ENCODE peak calls at places on chromosomes 4 and X, in four cellular contexts. D is CD8-positive, alpha-beta T cell; A is fibroblast of mammary gland; U is tibial nerve. S is an unnamed sample.

GRCh38 chr4:180861651-180862050 is 1381.6 kb upstream of the TENM3 start:
- DNase-seq in D (no peak), A (no peak), U (no peak), S (no peak)

GRCh38 chr4:74157116-74157742 is 689 bp upstream of the MTHFD2L start:
- DNase-seq in U (no peak), A (peak; percentile 70), D (no peak), S (no peak)

GRCh38 chrX:97705936-97706335 is 822.2 kb downstream of the RPA4 start:
- DNase-seq in U (no peak), D (no peak), A (no peak), S (no peak)

GRCh38 chr4:165873298-165874071 is 448 bp downstream of the TLL1 start:
- DNase-seq in A (peak; percentile 16), U (no peak), D (no peak), S (no peak)

GRCh38 chr4:163550869-163551267 is 56.4 kb downstream of the TMA16 start:
- DNase-seq in D (no peak), A (no peak), U (no peak), S (no peak)

GRCh38 chr4:1072830-1073446 is 40.4 kb downstream of the RNF212 start:
- DNase-seq in D (peak; percentile 56), A (peak; percentile 62), U (peak; percentile 45), S (peak; percentile 54)

GRCh38 chr4:108337923-108338322 is 169.2 kb upstream of the LEF1 start:
- DNase-seq in U (no peak), A (peak; percentile 16), D (no peak), S (no peak)

GRCh38 chr4:17027495-17027894 is 129.1 kb upstream of the LDB2 start:
- DNase-seq in U (no peak), D (no peak), A (peak; percentile 99), S (no peak)

GRCh38 chrX:40867352-40867751 is 132.0 kb upstream of the MED14 start:
- DNase-seq in A (peak; percentile 36), U (no peak), D (no peak), S (no peak)

GRCh38 chrX:101347859-101348451 is 587 bp downstream of the TIMM8A start:
- DNase-seq in D (no peak), U (no peak), A (peak; percentile 22), S (no peak)

GRCh38 chrX:129522184-129523059 is 868 bp downstream of the SMARCA1 start:
- DNase-seq in D (peak; percentile 9), A (peak; percentile 61), U (peak; percentile 24), S (peak; percentile 46)

GRCh38 chr4:179165339-179165738 is 1723.1 kb upstream of the AGA start:
- DNase-seq in D (no peak), U (no peak), A (no peak), S (no peak)

DNA sequence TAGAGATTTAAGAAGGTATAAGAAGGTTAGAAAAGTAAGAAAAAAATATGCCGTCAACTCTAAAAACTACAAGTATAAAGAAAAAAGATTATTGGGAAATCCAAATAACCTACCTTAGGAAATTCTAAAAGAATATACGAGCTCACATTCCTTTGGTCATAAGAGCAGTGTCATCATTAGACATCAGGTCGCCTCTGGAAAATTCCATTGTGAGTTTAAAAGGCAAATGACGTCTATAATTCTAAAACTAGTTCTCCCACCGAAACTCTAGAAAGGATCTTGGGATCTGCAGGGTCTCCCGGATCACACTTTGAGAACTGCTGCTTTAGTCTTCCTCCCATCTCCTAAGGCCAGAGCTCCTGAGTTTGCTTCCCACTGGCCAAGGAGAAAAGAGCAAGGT is 518 bp upstream of the SAT1 start:
- DNase-seq in D (no peak), A (peak; percentile 25), U (no peak), S (no peak)
- H3K4me3 ChIP-seq in D (no peak overlapping the region), A (peak overlapping the region; percentile 33), U (peak overlapping the region; percentile 12), S (no peak overlapping the region)

GRCh38 chrX:134526399-134526798 is 66.4 kb downstream of the HPRT1 start:
- DNase-seq in U (no peak), D (no peak), A (no peak), S (no peak)

GRCh38 chrX:134530845-134531244 is 70.9 kb downstream of the HPRT1 start:
- DNase-seq in D (no peak), U (no peak), A (no peak), S (no peak)

GRCh38 chrX:134525086-134525792 is 65.3 kb downstream of the HPRT1 start:
- DNase-seq in A (no peak), U (no peak), D (no peak), S (no peak)

GRCh38 chrX:134529481-134529880 is 69.5 kb downstream of the HPRT1 start:
- DNase-seq in U (no peak), A (no peak), D (no peak), S (no peak)

DNA sequence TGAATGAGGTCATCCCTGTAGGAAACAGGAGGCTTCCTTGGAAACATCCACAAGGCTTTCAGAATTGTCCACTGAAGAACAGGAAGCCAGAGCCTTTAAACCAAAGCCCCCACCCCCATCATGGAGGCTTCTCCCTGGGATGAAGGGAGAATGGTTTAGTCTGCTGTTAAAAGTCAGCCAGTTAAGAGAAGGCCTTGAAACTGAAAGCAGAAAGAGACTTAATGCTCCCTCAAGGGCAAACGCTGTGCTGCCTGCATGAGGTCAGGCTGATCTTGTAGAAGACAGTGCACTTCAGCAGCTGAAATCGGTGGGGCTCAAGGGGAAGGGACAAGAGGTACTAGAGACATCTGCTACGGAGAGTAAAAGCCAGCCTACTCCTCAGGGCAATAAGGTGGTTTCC is 69.0 kb downstream of the HPRT1 start:
- DNase-seq in U (no peak), A (no peak), D (no peak), S (no peak)
- TF ChIP-seq CTCF in U (no peak), A (no peak), D (no peak), S (no peak)

DNA sequence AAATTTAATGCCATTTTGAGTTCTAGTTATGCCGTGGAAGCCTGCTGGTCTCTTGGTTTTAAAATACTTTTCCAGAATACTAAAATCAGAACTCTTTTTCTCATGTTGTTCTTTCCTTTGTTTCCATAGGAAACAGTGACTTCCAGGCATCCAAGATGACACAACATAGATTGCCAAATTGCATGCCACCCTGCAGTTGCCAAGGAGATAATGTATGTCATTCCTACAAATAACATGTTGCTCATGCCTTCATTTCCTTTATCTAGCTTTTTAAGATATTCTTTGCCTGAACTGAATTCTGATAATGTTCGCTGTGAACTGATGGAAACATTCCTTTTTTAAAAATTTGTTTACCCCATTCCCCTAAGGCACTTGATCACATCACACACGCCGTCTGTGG is 37.9 kb upstream of the COX7B2 start:
- DNase-seq in D (no peak), A (peak; percentile 1), U (no peak), S (no peak)
- H3K4me3 ChIP-seq in D (no peak overlapping the region), A (no peak overlapping the region), U (no peak overlapping the region), S (no peak overlapping the region)

GRCh38 chr4:129218355-129218754 is 122.4 kb downstream of the C4orf33 start:
- DNase-seq in D (no peak), A (peak; percentile 31), U (no peak), S (no peak)
- TF ChIP-seq CTCF in D (no peak), A (peak; percentile 34), U (no peak), S (no peak)

DNA sequence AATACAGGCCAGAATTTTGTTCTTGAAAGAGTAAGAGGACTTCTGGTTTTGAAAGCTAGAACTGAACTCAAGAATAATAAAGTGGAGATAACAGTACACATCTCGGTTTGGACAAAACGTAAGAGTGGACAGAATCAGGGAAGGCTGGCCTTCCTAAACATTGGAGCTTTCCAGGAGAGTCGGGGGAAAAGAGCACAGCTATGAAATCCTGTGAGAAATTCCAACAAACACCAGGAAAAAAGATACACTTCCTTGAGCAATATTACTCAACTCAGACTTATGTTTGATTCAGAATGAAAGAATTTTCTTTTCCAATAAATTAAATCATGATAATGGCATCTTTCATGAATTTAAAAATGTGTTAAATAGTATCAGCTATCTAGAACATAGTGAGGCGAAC is 1.1 kb downstream of the CTSO start:
- DNase-seq in U (no peak), A (peak; percentile 45), D (no peak), S (no peak)
- H3K4me3 ChIP-seq in U (peak overlapping the region; percentile 66), A (peak overlapping the region; percentile 78), D (no peak overlapping the region), S (no peak overlapping the region)

DNA sequence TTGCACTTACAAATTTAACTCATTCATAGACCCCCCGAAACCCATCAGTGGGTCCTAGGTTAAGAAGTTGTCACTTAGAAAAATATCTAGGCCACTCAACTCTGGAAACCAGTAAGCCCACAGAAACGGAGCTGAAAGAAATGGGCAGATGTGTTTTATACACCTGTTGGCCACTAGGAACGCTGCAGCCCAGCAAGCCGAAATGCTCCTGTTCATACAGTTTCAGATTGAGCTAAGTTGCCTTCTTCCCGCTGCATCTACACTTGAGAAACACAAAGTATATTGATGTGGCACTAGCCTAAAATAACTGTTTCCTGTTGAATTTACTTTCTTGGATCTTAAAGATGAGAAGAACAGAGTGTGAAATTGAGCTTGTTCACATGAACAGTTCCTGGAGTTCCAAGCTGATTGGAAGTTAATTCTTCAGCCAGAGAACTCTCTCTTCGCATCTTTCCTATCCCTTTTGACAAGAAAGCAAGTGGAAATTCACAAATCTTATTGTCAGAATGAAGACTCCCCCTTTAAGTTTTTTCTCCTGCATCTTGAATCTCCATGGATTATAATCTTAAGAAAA is 174.1 kb downstream of the RBMX2 start:
- DNase-seq in A (peak; percentile 40), D (peak; percentile 10), U (no peak), S (no peak)
- TF ChIP-seq CTCF in A (peak; percentile 88), D (no peak), U (peak; percentile 56), S (no peak)